ENCODE peak calls at places on chromosomes 4 and X, in five cellular contexts. E is GM20000; O is stimulated activated naive CD8-positive, alpha-beta T cell treated with anti-CD3 and anti-CD28 coated beads, Interleukin-15, Interleukin-2, amounts not matched to agents 100 U/mL and 50 U/mL, for 24 hours; M is heart right ventricle; Q is COR-L47. D is an unnamed sample.

GRCh38 chr4:134337584-134337983 is 136.0 kb upstream of the PABPC4L start:
- DNase-seq in E (no peak), O (no peak), M (no peak), Q (no peak), D (no peak)

GRCh38 chr4:104860227-104861123 is 286.2 kb upstream of the TET2 start:
- DNase-seq in E (peak), O (peak), M (no peak), Q (peak), D (peak)

GRCh38 chr4:24863799-24864198 is 49.0 kb downstream of the CCDC149 start:
- DNase-seq in E (no peak), O (no peak), M (no peak), Q (no peak), D (no peak)

GRCh38 chr4:8306511-8307021 is 37.0 kb downstream of the HTRA3 start:
- DNase-seq in E (no peak), O (no peak), M (no peak), Q (no peak), D (peak)

GRCh38 chrX:1466232-1466661 is 13.5 kb upstream of the ASMTL start:
- DNase-seq in E (no peak), O (peak), M (no peak), Q (no peak), D (no peak)

GRCh38 chr4:108210989-108211725 is 42.4 kb upstream of the LEF1 start:
- DNase-seq in E (no peak), O (no peak), M (no peak), Q (peak), D (no peak)

GRCh38 chr4:133799916-133800315 is 401.7 kb downstream of the PABPC4L start:
- DNase-seq in E (no peak), O (no peak), M (no peak), Q (no peak), D (no peak)

GRCh38 chrX:100643943-100644587 is at the start of gene SRPX2:
- DNase-seq in E (no peak), O (no peak), M (no peak), Q (no peak), D (peak)

GRCh38 chr4:139734201-139734874 is 68.7 kb downstream of the MGST2 start:
- DNase-seq in E (no peak), O (no peak), M (no peak), Q (peak), D (no peak)

GRCh38 chr4:87333267-87333666 is 10.6 kb upstream of the HSD17B13 start:
- DNase-seq in E (no peak), O (no peak), M (no peak), Q (no peak), D (no peak)

GRCh38 chr4:154589296-154590197 is 995 bp downstream of the FGA start:
- DNase-seq in E (no peak), O (no peak), M (no peak), Q (no peak), D (no peak)

GRCh38 chr4:39970559-39971270 is 7.0 kb downstream of the PDS5A start:
- DNase-seq in E (no peak), O (no peak), M (no peak), Q (no peak), D (peak)

GRCh38 chr4:169807934-169808333 is 50.2 kb upstream of the HPF1 start:
- DNase-seq in E (no peak), O (no peak), M (no peak), Q (no peak), D (no peak)